ENCODE peak calls at places on chromosomes 2 and 18, in six cellular contexts. D, X, A, J, N and G are unnamed samples.

GRCh38 chr2:83602753-83603152 is 856.3 kb downstream of the SUCLG1 start:
- DNase-seq in X (no peak), A (no peak), D (no peak), J (no peak), N (no peak), G (no peak)

GRCh38 chr2:166762746-166763145 is 125.5 kb upstream of the XIRP2 start:
- DNase-seq in A (no peak), N (no peak), J (no peak), X (no peak), D (no peak), G (no peak)

GRCh38 chr18:12278153-12278764 is 24.1 kb downstream of the CIDEA start:
- DNase-seq in N (no peak), J (no peak), X (no peak), D (no peak), A (no peak), G (no peak)

GRCh38 chr18:3721771-3722661 is 272.0 kb downstream of the TGIF1 start:
- DNase-seq in J (no peak), A (no peak), X (no peak), N (no peak), D (no peak), G (no peak)

GRCh38 chr2:206627632-206628031 is 14.7 kb upstream of the FAM237A start:
- DNase-seq in N (no peak), X (no peak), A (no peak), J (no peak), D (no peak), G (no peak)

GRCh38 chr2:206084870-206085741 is 868 bp downstream of the INO80D start:
- DNase-seq in A (peak), D (peak), J (no peak), X (peak), N (peak), G (peak)

GRCh38 chr2:235669983-235670962 is 176.4 kb downstream of the AGAP1 start:
- DNase-seq in N (no peak), D (peak), A (peak), X (peak), J (no peak), G (no peak)

GRCh38 chr2:196167666-196168065 is 3.7 kb downstream of the STK17B start:
- DNase-seq in A (no peak), X (no peak), J (no peak), N (no peak), D (no peak), G (no peak)

GRCh38 chr2:16226942-16227664 is 286.8 kb downstream of the MYCN start:
- DNase-seq in D (no peak), X (no peak), A (no peak), N (no peak), J (no peak), G (no peak)

GRCh38 chr2:42980764-42981416 is 188.5 kb upstream of the HAAO start:
- DNase-seq in D (peak), J (no peak), N (no peak), X (no peak), A (no peak), G (no peak)

GRCh38 chr2:233772583-233772982 is 5.5 kb upstream of the MROH2A start:
- DNase-seq in A (no peak), N (no peak), D (no peak), J (no peak), X (no peak), G (no peak)

GRCh38 chr2:96505231-96505889 is at the start of gene NEURL3:
- DNase-seq in X (no peak), N (no peak), D (no peak), A (no peak), J (peak), G (no peak)

GRCh38 chr2:12504443-12504842 is 212.3 kb upstream of the TRIB2 start:
- DNase-seq in X (no peak), N (no peak), D (no peak), J (no peak), A (no peak), G (no peak)

GRCh38 chr2:185522472-185522871 is 216.1 kb upstream of the FSIP2 start:
- DNase-seq in X (no peak), D (no peak), A (no peak), J (no peak), N (no peak), G (no peak)

GRCh38 chr18:424071-424868 is 76.2 kb downstream of the COLEC12 start:
- DNase-seq in N (no peak), J (no peak), A (no peak), D (no peak), X (no peak), G (no peak)

GRCh38 chr2:119260636-119261497 is 37.2 kb downstream of the STEAP3 start:
- DNase-seq in A (no peak), J (no peak), X (no peak), N (no peak), D (peak), G (no peak)

GRCh38 chr2:203673933-203674332 is 32.5 kb upstream of the CD28 start:
- DNase-seq in A (no peak), N (no peak), X (no peak), J (no peak), D (no peak), G (no peak)

GRCh38 chr2:101818531-101819451 is 121.3 kb downstream of the MAP4K4 start:
- DNase-seq in D (no peak), N (no peak), X (no peak), J (no peak), A (no peak), G (no peak)

GRCh38 chr2:177550264-177551200 is 158.0 kb downstream of the AGPS start:
- DNase-seq in X (no peak), A (no peak), J (no peak), D (no peak), N (no peak), G (no peak)

GRCh38 chr2:66432801-66433694 is 1.9 kb upstream of the MEIS1 start:
- DNase-seq in N (peak), J (no peak), X (peak), A (peak), D (peak), G (peak)

GRCh38 chr2:9793918-9794717 is 49.2 kb upstream of the TAF1B start:
- DNase-seq in A (no peak), J (no peak), X (no peak), N (no peak), D (no peak), G (no peak)

GRCh38 chr2:44100351-44100750 is 68.3 kb upstream of the PPM1B start:
- DNase-seq in X (peak), D (peak), A (peak), J (peak), N (no peak), G (no peak)

GRCh38 chr2:67797801-67798535 is 264.8 kb downstream of the C1D start:
- DNase-seq in D (no peak), A (no peak), J (no peak), N (no peak), X (no peak), G (no peak)

GRCh38 chr2:12050381-12050780 is 303.9 kb downstream of the LPIN1 start:
- DNase-seq in X (no peak), D (no peak), J (no peak), N (no peak), A (no peak), G (no peak)

GRCh38 chr2:234722176-234722575 is 225.3 kb upstream of the ARL4C start:
- DNase-seq in D (no peak), J (no peak), X (no peak), N (no peak), A (no peak), G (no peak)

GRCh38 chr2:9261231-9261883 is 54.7 kb downstream of the ASAP2 start:
- DNase-seq in J (no peak), X (no peak), A (no peak), D (no peak), N (no peak), G (no peak)

GRCh38 chr2:168486440-168486839 is 30.4 kb downstream of the CERS6 start:
- DNase-seq in X (no peak), A (no peak), N (no peak), D (no peak), J (no peak), G (no peak)

GRCh38 chr2:161651547-161651946 is 27.3 kb downstream of the SLC4A10 start:
- DNase-seq in N (peak), J (no peak), X (no peak), D (no peak), A (no peak), G (peak)

GRCh38 chr2:215461836-215462532 is 26.1 kb upstream of the FN1 start:
- DNase-seq in N (no peak), X (no peak), A (no peak), D (no peak), J (no peak), G (no peak)

GRCh38 chr2:200509227-200509607 is 651 bp downstream of the KCTD18 start:
- DNase-seq in X (peak), N (no peak), J (no peak), D (no peak), A (no peak), G (no peak)

GRCh38 chr2:33104726-33105125 is 158.0 kb downstream of the LTBP1 start:
- DNase-seq in J (peak), X (no peak), D (no peak), N (no peak), A (no peak), G (no peak)

GRCh38 chr2:171688129-171688465 is 828 bp downstream of the DYNC1I2 start:
- DNase-seq in J (no peak), X (no peak), D (no peak), A (no peak), N (no peak), G (no peak)

GRCh38 chr2:105746177-105747080 is 1.7 kb downstream of the NCK2 start:
- DNase-seq in N (peak), A (peak), D (peak), J (no peak), X (peak), G (peak)

GRCh38 chr18:35371412-35372195 is 5.5 kb downstream of the ZNF396 start:
- DNase-seq in X (no peak), N (no peak), A (no peak), J (no peak), D (no peak), G (no peak)

GRCh38 chr2:143132360-143132759 is 3.1 kb downstream of the ARHGAP15 start:
- DNase-seq in J (no peak), D (no peak), X (no peak), A (no peak), N (no peak), G (peak)
- H3K4me3 ChIP-seq in J (no peak), D (peak), X (no peak), A (no peak), N (no peak), G (no peak)

GRCh38 chr2:109421606-109422005 is 192.2 kb downstream of the SEPTIN10 start:
- DNase-seq in X (no peak), N (no peak), A (no peak), D (no peak), J (no peak), G (no peak)
- H3K27ac ChIP-seq in X (no peak), N (no peak), A (no peak), D (no peak), J (no peak), G (no peak)

DNA sequence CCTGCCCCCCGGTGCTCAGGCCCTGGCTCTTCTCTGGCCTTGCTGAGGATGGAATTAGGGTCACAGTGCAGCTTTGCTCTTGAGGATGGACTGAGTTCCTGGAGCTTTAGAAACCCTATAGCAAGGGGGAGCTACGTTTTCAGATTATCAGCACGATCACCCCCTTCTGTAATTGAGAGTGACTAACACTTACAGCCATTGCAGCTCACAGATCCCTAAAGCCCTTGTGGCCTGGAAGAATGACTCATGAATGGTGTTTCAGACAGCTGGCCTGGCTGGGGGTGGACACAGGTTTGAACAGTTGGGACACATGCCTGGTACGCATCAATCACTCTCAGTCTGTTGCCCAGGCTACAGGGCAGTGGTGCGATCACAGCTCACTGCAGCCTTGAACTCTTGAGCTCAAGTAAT is 79.7 kb upstream of the IGFBP5 start:
- DNase-seq in A (peak), J (peak), D (no peak), X (peak), N (no peak), G (no peak)
- H3K4me3 ChIP-seq in A (peak), J (no peak), D (no peak), X (no peak), N (no peak), G (no peak)

GRCh38 chr2:86028763-86029381 is 76.8 kb downstream of the POLR1A start:
- DNase-seq in D (no peak), N (no peak), J (no peak), A (peak), X (peak), G (no peak)
- H3K27ac ChIP-seq in D (no peak), N (no peak), J (no peak), A (peak), X (peak), G (no peak)

GRCh38 chr18:76405280-76405679 is 89.8 kb downstream of the ZNF516 start:
- DNase-seq in N (no peak), D (peak), J (no peak), A (no peak), X (no peak), G (no peak)
- H3K4me3 ChIP-seq in N (no peak), D (no peak), J (no peak), A (no peak), X (no peak), G (no peak)

GRCh38 chr2:237614151-237614720 is 13.2 kb upstream of the LRRFIP1 start:
- DNase-seq in N (no peak), A (no peak), D (no peak), J (no peak), X (no peak), G (no peak)
- H3K27ac ChIP-seq in N (peak), A (no peak), D (no peak), J (no peak), X (no peak), G (peak)

DNA sequence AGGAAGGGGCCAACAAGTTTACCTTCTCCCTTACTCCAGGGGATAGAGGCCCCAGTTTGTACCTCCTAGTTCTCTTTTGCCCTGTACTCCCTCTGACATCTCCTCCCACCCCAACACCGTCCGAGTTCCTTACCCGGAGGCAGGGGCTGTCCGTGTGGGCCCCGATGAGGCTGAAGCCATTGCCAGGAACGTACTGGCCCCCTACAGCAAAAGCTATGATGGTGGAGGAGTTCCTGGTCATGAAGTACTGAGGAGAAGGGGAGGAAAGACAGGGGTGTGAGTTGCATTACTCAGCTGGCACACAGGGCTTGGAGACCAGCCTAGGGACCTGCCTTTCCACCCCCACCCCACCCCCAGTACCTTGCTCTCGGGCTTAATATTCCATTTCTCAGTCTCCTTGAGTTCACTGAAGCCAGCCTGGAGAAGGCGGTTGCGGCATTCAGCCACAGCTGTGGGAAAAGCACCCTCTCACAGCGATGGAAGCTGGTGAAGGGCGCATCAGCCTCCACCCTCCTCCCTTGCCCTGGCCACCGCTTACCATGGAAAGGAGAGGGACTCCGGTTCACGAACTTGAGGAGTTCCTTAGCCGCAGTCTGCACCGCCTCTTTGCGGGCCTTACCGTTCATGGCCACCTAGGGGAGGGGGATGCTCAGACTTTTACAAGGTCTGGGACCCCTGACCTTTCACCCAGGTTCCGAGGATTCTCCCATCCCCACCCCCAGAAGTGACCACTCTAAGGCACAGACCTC is 1.0 kb downstream of the DNPEP start:
- DNase-seq in J (no peak), A (no peak), X (no peak), N (no peak), D (no peak), G (no peak)
- H3K4me3 ChIP-seq in J (peak), A (peak), X (peak), N (peak), D (peak), G (peak)

GRCh38 chr18:50656396-50656795 is 96.5 kb downstream of the MAPK4 start:
- DNase-seq in J (no peak), A (no peak), D (no peak), X (no peak), N (no peak), G (no peak)

GRCh38 chr18:50654658-50655550 is 95.0 kb downstream of the MAPK4 start:
- DNase-seq in A (peak), J (no peak), D (no peak), X (no peak), N (no peak), G (no peak)

GRCh38 chr18:50653402-50654093 is 93.7 kb downstream of the MAPK4 start:
- DNase-seq in J (no peak), X (peak), A (peak), N (no peak), D (no peak), G (no peak)

GRCh38 chr18:50656841-50657470 is 97.1 kb downstream of the MAPK4 start:
- DNase-seq in A (no peak), D (no peak), N (no peak), X (no peak), J (no peak), G (no peak)

DNA sequence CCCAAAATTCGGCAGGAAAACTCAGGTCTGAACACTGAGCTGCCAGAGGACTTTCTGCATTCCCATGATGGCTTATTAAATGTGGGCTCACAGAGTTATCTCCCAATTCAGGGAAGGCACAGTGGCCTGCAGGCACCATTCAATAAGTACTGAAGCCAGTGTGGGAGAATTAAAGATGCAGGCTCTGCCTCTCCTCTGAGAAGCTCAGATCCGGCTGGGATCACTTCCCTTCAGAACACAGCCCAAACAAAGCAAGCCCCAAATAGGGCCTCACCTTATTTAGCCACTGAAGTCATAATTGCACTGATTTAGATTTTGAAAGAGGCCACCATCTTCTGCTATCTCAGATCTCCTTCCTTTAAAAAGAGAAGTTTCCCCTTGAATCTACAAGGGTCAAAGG is 94.3 kb downstream of the MAPK4 start:
- DNase-seq in X (no peak), A (no peak), J (no peak), D (no peak), N (no peak), G (no peak)
- H3K27ac ChIP-seq in X (no peak), A (peak), J (no peak), D (no peak), N (no peak), G (no peak)

GRCh38 chr2:64840419-64840818 is 148.8 kb upstream of the SLC1A4 start:
- DNase-seq in X (no peak), J (no peak), N (no peak), A (no peak), D (no peak), G (no peak)
- H3K4me3 ChIP-seq in X (no peak), J (no peak), N (no peak), A (no peak), D (no peak), G (no peak)